ENCODE peak calls at places on chromosomes 12 and 14, in eight cellular contexts. P, D, A, Y, Q, H, J and V are unnamed samples.

GRCh38 chr14:58871972-58872530 is 234.3 kb downstream of the DACT1 start:
- DNase-seq in A (no peak), Q (no peak), J (no peak), D (no peak), H (no peak), Y (no peak), P (no peak), V (no peak)

GRCh38 chr14:36676236-36676635 is 14.6 kb downstream of the PAX9 start:
- DNase-seq in P (no peak), Q (no peak), D (no peak), Y (no peak), H (no peak), A (no peak), J (no peak), V (no peak)

GRCh38 chr12:110039085-110039807 is 9.1 kb downstream of the C12orf76 start:
- DNase-seq in Q (no peak), H (peak), P (peak), A (peak), Y (peak), D (no peak), J (peak), V (no peak)

GRCh38 chr12:132218915-132219314 is 74.7 kb downstream of the NOC4L start:
- DNase-seq in P (peak), H (no peak), J (no peak), A (no peak), D (no peak), Y (no peak), Q (peak), V (peak)

GRCh38 chr12:31749024-31749704 is 20.3 kb upstream of the AMN1 start:
- DNase-seq in H (peak), Y (peak), P (peak), D (no peak), A (peak), Q (peak), J (peak), V (peak)

GRCh38 chr14:22052795-22053194 is 379.2 kb upstream of the OR4E1 start:
- DNase-seq in A (no peak), P (no peak), D (no peak), Q (no peak), J (no peak), Y (no peak), H (no peak), V (no peak)

GRCh38 chr14:73238262-73238852 is 1.1 kb downstream of the PAPLN start:
- DNase-seq in Q (no peak), Y (no peak), A (no peak), D (no peak), P (no peak), H (no peak), J (no peak), V (no peak)

GRCh38 chr12:114726092-114726710 is 42.2 kb upstream of the TBX3 start:
- DNase-seq in D (no peak), J (no peak), A (no peak), Y (peak), H (no peak), P (no peak), Q (no peak), V (no peak)

GRCh38 chr14:71243697-71244096 is 336.4 kb downstream of the PCNX1 start:
- DNase-seq in Y (no peak), H (peak), P (no peak), D (no peak), Q (no peak), J (no peak), A (no peak), V (no peak)

GRCh38 chr12:93089805-93090569 is 160.9 kb upstream of the EEA1 start:
- DNase-seq in H (no peak), D (no peak), A (no peak), P (no peak), Q (no peak), J (no peak), Y (no peak), V (no peak)

GRCh38 chr12:46179693-46180452 is 89.0 kb downstream of the SLC38A1 start:
- DNase-seq in H (no peak), Q (no peak), P (no peak), J (no peak), Y (no peak), D (no peak), A (no peak), V (no peak)

GRCh38 chr12:30417697-30418231 is 277.9 kb downstream of the IPO8 start:
- DNase-seq in Y (no peak), Q (no peak), A (peak), D (no peak), J (no peak), P (no peak), H (peak), V (no peak)

GRCh38 chr14:94026886-94027469 is 838 bp downstream of the OTUB2 start:
- DNase-seq in Q (no peak), J (no peak), H (no peak), D (no peak), Y (no peak), A (no peak), P (no peak), V (no peak)

GRCh38 chr12:72836184-72836583 is 564.0 kb downstream of the TRHDE start:
- DNase-seq in D (no peak), Y (no peak), J (no peak), P (no peak), Q (no peak), H (no peak), A (no peak), V (no peak)

GRCh38 chr14:82755923-82756322 is 1222.3 kb upstream of the SEL1L start:
- DNase-seq in Y (no peak), Q (no peak), P (no peak), J (no peak), H (no peak), A (no peak), D (no peak), V (no peak)

GRCh38 chr12:48077111-48077510 is 28.8 kb downstream of the SENP1 start:
- DNase-seq in Y (no peak), A (no peak), D (no peak), P (no peak), Q (no peak), H (no peak), J (no peak), V (no peak)

GRCh38 chr12:132559652-132560420 is 50.5 kb downstream of the LRCOL1 start:
- DNase-seq in Q (peak), H (peak), P (peak), Y (peak), D (peak), A (no peak), J (peak), V (peak)

GRCh38 chr14:67729072-67729561 is 27.4 kb downstream of the RDH12 start:
- DNase-seq in Y (peak), A (no peak), Q (no peak), J (peak), D (no peak), H (no peak), P (no peak), V (no peak)

GRCh38 chr12:118237908-118238307 is 102.0 kb downstream of the PEBP1 start:
- DNase-seq in P (no peak), A (no peak), D (no peak), Y (no peak), Q (no peak), H (no peak), J (no peak), V (no peak)

GRCh38 chr12:87157791-87158190 is 871.4 kb downstream of the C12orf50 start:
- DNase-seq in Q (no peak), A (no peak), J (no peak), Y (no peak), P (no peak), H (peak), D (no peak), V (no peak)

GRCh38 chr12:828726-829395 is 76.5 kb downstream of the WNK1 start:
- DNase-seq in H (no peak), Y (no peak), P (no peak), Q (no peak), A (no peak), D (no peak), J (no peak), V (no peak)

GRCh38 chr12:6321905-6322304 is 11.4 kb downstream of the PLEKHG6 start:
- DNase-seq in J (no peak), P (no peak), Y (no peak), A (no peak), D (no peak), Q (no peak), H (no peak), V (no peak)

GRCh38 chr14:24339284-24340151 is at the start of gene RIPK3:
- DNase-seq in P (peak), Q (peak), Y (peak), A (no peak), H (no peak), J (peak), D (no peak), V (no peak)

GRCh38 chr12:108046633-108047032 is 82.5 kb upstream of the WSCD2 start:
- DNase-seq in D (no peak), Q (no peak), H (no peak), Y (no peak), J (no peak), P (no peak), A (no peak), V (no peak)

GRCh38 chr12:26055087-26055486 is 69.8 kb downstream of the BHLHE41 start:
- DNase-seq in H (no peak), D (no peak), J (no peak), P (no peak), Y (no peak), Q (no peak), A (no peak), V (no peak)

GRCh38 chr14:88129306-88130056 is 124.5 kb downstream of the GPR65 start:
- DNase-seq in Y (no peak), J (no peak), A (no peak), H (no peak), Q (no peak), D (peak), P (no peak), V (no peak)

GRCh38 chr14:74591394-74591793 is 20.6 kb downstream of the LTBP2 start:
- DNase-seq in H (no peak), P (no peak), A (no peak), D (no peak), Y (no peak), J (no peak), Q (no peak), V (no peak)

GRCh38 chr12:47983541-47984115 is 20.2 kb downstream of the TMEM106C start:
- DNase-seq in Y (no peak), Q (no peak), A (peak), J (no peak), H (no peak), D (no peak), P (no peak), V (no peak)

GRCh38 chr12:1443421-1444141 is 150.8 kb downstream of the FBXL14 start:
- DNase-seq in J (no peak), Q (no peak), D (no peak), A (no peak), Y (no peak), H (peak), P (no peak), V (no peak)

GRCh38 chr12:4001869-4002268 is 128.7 kb upstream of the PARP11 start:
- DNase-seq in Q (no peak), Y (no peak), A (no peak), J (no peak), P (no peak), H (no peak), D (no peak), V (no peak)

GRCh38 chr12:108801736-108802665 is 55.4 kb downstream of the SSH1 start:
- DNase-seq in Y (no peak), Q (no peak), H (peak), J (no peak), P (no peak), D (no peak), A (no peak), V (no peak)

GRCh38 chr14:64296561-64296960 is 2.4 kb upstream of the ESR2 start:
- DNase-seq in Y (no peak), J (no peak), P (no peak), H (no peak), Q (no peak), D (peak), A (no peak), V (no peak)

GRCh38 chr12:98516184-98516873 is 939 bp downstream of the TMPO start:
- DNase-seq in P (peak), J (peak), A (peak), Y (peak), D (peak), H (peak), Q (peak), V (peak)

GRCh38 chr12:80118565-80119337 is 19.4 kb downstream of the OTOGL start:
- DNase-seq in Y (no peak), J (no peak), P (no peak), H (no peak), D (no peak), A (no peak), Q (no peak), V (no peak)

GRCh38 chr12:45518516-45519235 is 210.8 kb upstream of the ARID2 start:
- DNase-seq in D (peak), J (no peak), Q (peak), P (peak), Y (no peak), H (no peak), A (no peak), V (no peak)